ENCODE peak calls at places on chromosome 3, in nine cellular contexts. R, W, L, X, P, U, A, G and O are unnamed samples.

GRCh38 chr3:113910966-113911365 is 36.8 kb upstream of the ZDHHC23 start:
- DNase-seq in R (no peak), W (no peak), L (no peak), X (no peak), P (no peak), U (peak), A (no peak), G (no peak), O (no peak)

GRCh38 chr3:159664653-159665052 is 324.0 kb upstream of the IL12A start:
- DNase-seq in R (no peak), W (no peak), L (no peak), X (no peak), P (no peak), U (no peak), A (no peak), G (no peak), O (no peak)

GRCh38 chr3:128367726-128368125 is 99.0 kb downstream of the DNAJB8 start:
- DNase-seq in R (no peak), W (no peak), L (no peak), X (no peak), P (no peak), U (peak), A (no peak), G (no peak), O (no peak)

GRCh38 chr3:126501054-126501453 is 16.5 kb downstream of the UROC1 start:
- DNase-seq in R (no peak), W (no peak), L (no peak), X (no peak), P (no peak), U (no peak), A (no peak), G (no peak), O (no peak)

GRCh38 chr3:2071531-2071930 is 27.1 kb upstream of the CNTN4 start:
- DNase-seq in R (no peak), W (no peak), L (no peak), X (no peak), P (no peak), U (no peak), A (no peak), G (no peak), O (no peak)

GRCh38 chr3:197495059-197495455 is 60.7 kb downstream of the BDH1 start:
- DNase-seq in R (no peak), W (no peak), L (no peak), X (no peak), P (no peak), U (no peak), A (no peak), G (no peak), O (no peak)

GRCh38 chr3:67202053-67202452 is 203.9 kb downstream of the KBTBD8 start:
- DNase-seq in R (no peak), W (no peak), L (no peak), X (no peak), P (no peak), U (no peak), A (no peak), G (no peak), O (no peak)

GRCh38 chr3:13700362-13700761 is 151.4 kb downstream of the FBLN2 start:
- DNase-seq in R (no peak), W (no peak), L (no peak), X (no peak), P (no peak), U (no peak), A (no peak), G (no peak), O (no peak)

GRCh38 chr3:115330406-115330805 is 183.3 kb upstream of the ZBTB20 start:
- DNase-seq in R (no peak), W (peak), L (no peak), X (no peak), P (peak), U (peak), A (no peak), G (no peak), O (no peak)

GRCh38 chr3:17221529-17221928 is 336.8 kb downstream of the PLCL2 start:
- DNase-seq in R (no peak), W (no peak), L (no peak), X (no peak), P (no peak), U (no peak), A (no peak), G (no peak), O (no peak)

GRCh38 chr3:112858410-112859069 is 11.9 kb upstream of the CD200R1L start:
- DNase-seq in R (no peak), W (no peak), L (no peak), X (peak), P (no peak), U (peak), A (no peak), G (no peak), O (no peak)

GRCh38 chr3:29156071-29156715 is 124.7 kb upstream of the RBMS3 start:
- DNase-seq in R (no peak), W (no peak), L (no peak), X (no peak), P (no peak), U (peak), A (no peak), G (peak), O (no peak)

GRCh38 chr3:49707113-49707480 is 12.4 kb downstream of the AMIGO3 start:
- DNase-seq in R (no peak), W (no peak), L (no peak), X (no peak), P (no peak), U (peak), A (no peak), G (no peak), O (no peak)

GRCh38 chr3:42306499-42306898 is 40.5 kb upstream of the CCK start:
- DNase-seq in R (no peak), W (no peak), L (no peak), X (no peak), P (no peak), U (no peak), A (no peak), G (no peak), O (no peak)

GRCh38 chr3:123546133-123546755 is 38.6 kb downstream of the HACD2 start:
- DNase-seq in R (no peak), W (peak), L (no peak), X (no peak), P (peak), U (peak), A (no peak), G (no peak), O (no peak)

GRCh38 chr3:42745776-42746454 is 27.1 kb downstream of the CCDC13 start:
- DNase-seq in R (no peak), W (no peak), L (no peak), X (no peak), P (no peak), U (no peak), A (no peak), G (no peak), O (no peak)

GRCh38 chr3:42666577-42666998 is 13.1 kb downstream of the ZBTB47 start:
- DNase-seq in R (no peak), W (no peak), L (no peak), X (no peak), P (no peak), U (no peak), A (no peak), G (no peak), O (no peak)

GRCh38 chr3:9736831-9737230 is 5.3 kb downstream of the BRPF1 start:
- DNase-seq in R (no peak), W (no peak), L (no peak), X (no peak), P (no peak), U (no peak), A (no peak), G (no peak), O (no peak)

GRCh38 chr3:188937389-188937788 is 234.4 kb upstream of the TPRG1 start:
- DNase-seq in R (no peak), W (no peak), L (no peak), X (no peak), P (no peak), U (peak), A (peak), G (no peak), O (no peak)

GRCh38 chr3:160446522-160447056 is 3.0 kb downstream of the TRIM59 start:
- DNase-seq in R (no peak), W (no peak), L (no peak), X (no peak), P (no peak), U (no peak), A (no peak), G (no peak), O (no peak)

GRCh38 chr3:107452436-107452835 is 70.3 kb upstream of the BBX start:
- DNase-seq in R (no peak), W (no peak), L (no peak), X (no peak), P (no peak), U (peak), A (no peak), G (no peak), O (no peak)

GRCh38 chr3:102161362-102162006 is 273.3 kb upstream of the ZPLD1 start:
- DNase-seq in R (no peak), W (no peak), L (no peak), X (no peak), P (no peak), U (no peak), A (no peak), G (no peak), O (no peak)

GRCh38 chr3:76040946-76041345 is 255.6 kb upstream of the ZNF717 start:
- DNase-seq in R (no peak), W (no peak), L (no peak), X (no peak), P (no peak), U (peak), A (no peak), G (no peak), O (no peak)

GRCh38 chr3:154421067-154421466 is 8.9 kb downstream of the GPR149 start:
- DNase-seq in R (no peak), W (no peak), L (no peak), X (peak), P (no peak), U (no peak), A (no peak), G (no peak), O (no peak)

GRCh38 chr3:149333518-149333859 is at the start of gene TM4SF18:
- DNase-seq in R (no peak), W (no peak), L (no peak), X (no peak), P (no peak), U (no peak), A (no peak), G (no peak), O (no peak)

GRCh38 chr3:125069452-125069851 is 13.7 kb upstream of the HEG1 start:
- DNase-seq in R (no peak), W (no peak), L (no peak), X (no peak), P (no peak), U (no peak), A (no peak), G (no peak), O (no peak)

GRCh38 chr3:184807549-184807948 is 4.4 kb upstream of the VPS8 start:
- DNase-seq in R (no peak), W (no peak), L (no peak), X (no peak), P (no peak), U (no peak), A (no peak), G (no peak), O (no peak)

GRCh38 chr3:147409143-147410121 is at the start of gene ZIC1:
- DNase-seq in R (no peak), W (peak), L (no peak), X (no peak), P (no peak), U (peak), A (no peak), G (no peak), O (no peak)

GRCh38 chr3:6799264-6799915 is 61.5 kb upstream of the GRM7 start:
- DNase-seq in R (no peak), W (no peak), L (no peak), X (peak), P (no peak), U (peak), A (no peak), G (no peak), O (no peak)

GRCh38 chr3:125585595-125586223 is 9.6 kb downstream of the OSBPL11 start:
- DNase-seq in R (no peak), W (peak), L (peak), X (peak), P (no peak), U (peak), A (peak), G (peak), O (no peak)

GRCh38 chr3:185784317-185784716 is 40.5 kb downstream of the IGF2BP2 start:
- DNase-seq in R (no peak), W (no peak), L (no peak), X (no peak), P (no peak), U (no peak), A (no peak), G (no peak), O (no peak)

GRCh38 chr3:73086071-73086494 is 24.6 kb downstream of the EBLN2 start:
- DNase-seq in R (no peak), W (no peak), L (peak), X (peak), P (no peak), U (no peak), A (no peak), G (no peak), O (no peak)

GRCh38 chr3:131218196-131218595 is 163.4 kb upstream of the NUDT16 start:
- DNase-seq in R (no peak), W (no peak), L (no peak), X (no peak), P (peak), U (peak), A (no peak), G (no peak), O (no peak)